ENCODE peak calls at places on chromosomes 7 and 10, in ten cellular contexts. One of them, this sample, is unnamed.

GRCh38 chr7:110664798-110665197 is 426.1 kb upstream of the LRRN3 start:
- DNase-seq in AG09309: no peak
- DNase-seq in CD4-positive, alpha-beta T cell: no peak
- DNase-seq in lower leg skin: no peak
- DNase-seq in cardiac muscle cell: no peak
- DNase-seq in lung: no peak
- DNase-seq in pancreas: no peak
- DNase-seq in OCI-LY7: no peak
- DNase-seq in HFF-Myc: peak
- DNase-seq in mammary epithelial cell: no peak
- DNase-seq in this sample: no peak

GRCh38 chr7:132755538-132756481 is 179.5 kb upstream of the PLXNA4 start:
- DNase-seq in AG09309: no peak
- DNase-seq in OCI-LY7: no peak
- DNase-seq in HFF-Myc: no peak
- DNase-seq in pancreas: peak
- DNase-seq in cardiac muscle cell: no peak
- DNase-seq in CD4-positive, alpha-beta T cell: no peak
- DNase-seq in lower leg skin: no peak
- DNase-seq in mammary epithelial cell: peak
- DNase-seq in lung: no peak
- DNase-seq in this sample: no peak

GRCh38 chr7:94223375-94224084 is 171.2 kb upstream of the COL1A2 start:
- DNase-seq in pancreas: no peak
- DNase-seq in OCI-LY7: peak
- DNase-seq in AG09309: no peak
- DNase-seq in cardiac muscle cell: peak
- DNase-seq in mammary epithelial cell: peak
- DNase-seq in lower leg skin: no peak
- DNase-seq in CD4-positive, alpha-beta T cell: no peak
- DNase-seq in HFF-Myc: peak
- DNase-seq in lung: no peak
- DNase-seq in this sample: peak

GRCh38 chr7:115662120-115662519 is 368.4 kb downstream of the TFEC start:
- DNase-seq in lower leg skin: no peak
- DNase-seq in cardiac muscle cell: no peak
- DNase-seq in CD4-positive, alpha-beta T cell: no peak
- DNase-seq in AG09309: no peak
- DNase-seq in mammary epithelial cell: no peak
- DNase-seq in HFF-Myc: no peak
- DNase-seq in OCI-LY7: no peak
- DNase-seq in pancreas: no peak
- DNase-seq in lung: no peak
- DNase-seq in this sample: no peak

GRCh38 chr10:62709200-62709599 is 95.3 kb upstream of the ADO start:
- DNase-seq in cardiac muscle cell: no peak
- DNase-seq in CD4-positive, alpha-beta T cell: no peak
- DNase-seq in lower leg skin: no peak
- DNase-seq in lung: no peak
- DNase-seq in mammary epithelial cell: no peak
- DNase-seq in AG09309: no peak
- DNase-seq in HFF-Myc: no peak
- DNase-seq in pancreas: no peak
- DNase-seq in OCI-LY7: no peak
- DNase-seq in this sample: no peak

GRCh38 chr10:100101526-100102076 is 19.9 kb upstream of the CPN1 start:
- DNase-seq in pancreas: no peak
- DNase-seq in cardiac muscle cell: no peak
- DNase-seq in mammary epithelial cell: peak
- DNase-seq in lower leg skin: no peak
- DNase-seq in OCI-LY7: no peak
- DNase-seq in AG09309: no peak
- DNase-seq in HFF-Myc: no peak
- DNase-seq in lung: no peak
- DNase-seq in CD4-positive, alpha-beta T cell: no peak
- DNase-seq in this sample: no peak

GRCh38 chr7:143900230-143900766 is 1.7 kb downstream of the TCAF1 start:
- DNase-seq in HFF-Myc: no peak
- DNase-seq in CD4-positive, alpha-beta T cell: no peak
- DNase-seq in cardiac muscle cell: no peak
- DNase-seq in mammary epithelial cell: peak
- DNase-seq in AG09309: no peak
- DNase-seq in pancreas: no peak
- DNase-seq in OCI-LY7: no peak
- DNase-seq in lung: no peak
- DNase-seq in lower leg skin: no peak
- DNase-seq in this sample: no peak

GRCh38 chr10:25696013-25696708 is 237.9 kb upstream of the MYO3A start:
- DNase-seq in HFF-Myc: no peak
- DNase-seq in cardiac muscle cell: no peak
- DNase-seq in mammary epithelial cell: no peak
- DNase-seq in CD4-positive, alpha-beta T cell: no peak
- DNase-seq in OCI-LY7: no peak
- DNase-seq in lower leg skin: no peak
- DNase-seq in lung: no peak
- DNase-seq in pancreas: no peak
- DNase-seq in AG09309: no peak
- DNase-seq in this sample: peak

GRCh38 chr10:116271593-116272496 is 1.2 kb downstream of the GFRA1 start:
- DNase-seq in lower leg skin: no peak
- DNase-seq in CD4-positive, alpha-beta T cell: no peak
- DNase-seq in OCI-LY7: no peak
- DNase-seq in AG09309: no peak
- DNase-seq in lung: no peak
- DNase-seq in pancreas: peak
- DNase-seq in mammary epithelial cell: no peak
- DNase-seq in HFF-Myc: no peak
- DNase-seq in cardiac muscle cell: peak
- DNase-seq in this sample: peak

GRCh38 chr10:48627984-48628609 is 23.2 kb upstream of the ARHGAP22 start:
- DNase-seq in cardiac muscle cell: no peak
- DNase-seq in AG09309: no peak
- DNase-seq in lung: peak
- DNase-seq in lower leg skin: no peak
- DNase-seq in mammary epithelial cell: no peak
- DNase-seq in HFF-Myc: peak
- DNase-seq in CD4-positive, alpha-beta T cell: no peak
- DNase-seq in OCI-LY7: no peak
- DNase-seq in pancreas: no peak
- DNase-seq in this sample: no peak

GRCh38 chr10:91335147-91335546 is 75.0 kb upstream of the HECTD2 start:
- DNase-seq in CD4-positive, alpha-beta T cell: no peak
- DNase-seq in mammary epithelial cell: no peak
- DNase-seq in pancreas: no peak
- DNase-seq in lung: no peak
- DNase-seq in AG09309: no peak
- DNase-seq in OCI-LY7: no peak
- DNase-seq in cardiac muscle cell: no peak
- DNase-seq in HFF-Myc: no peak
- DNase-seq in lower leg skin: no peak
- DNase-seq in this sample: peak

DNA sequence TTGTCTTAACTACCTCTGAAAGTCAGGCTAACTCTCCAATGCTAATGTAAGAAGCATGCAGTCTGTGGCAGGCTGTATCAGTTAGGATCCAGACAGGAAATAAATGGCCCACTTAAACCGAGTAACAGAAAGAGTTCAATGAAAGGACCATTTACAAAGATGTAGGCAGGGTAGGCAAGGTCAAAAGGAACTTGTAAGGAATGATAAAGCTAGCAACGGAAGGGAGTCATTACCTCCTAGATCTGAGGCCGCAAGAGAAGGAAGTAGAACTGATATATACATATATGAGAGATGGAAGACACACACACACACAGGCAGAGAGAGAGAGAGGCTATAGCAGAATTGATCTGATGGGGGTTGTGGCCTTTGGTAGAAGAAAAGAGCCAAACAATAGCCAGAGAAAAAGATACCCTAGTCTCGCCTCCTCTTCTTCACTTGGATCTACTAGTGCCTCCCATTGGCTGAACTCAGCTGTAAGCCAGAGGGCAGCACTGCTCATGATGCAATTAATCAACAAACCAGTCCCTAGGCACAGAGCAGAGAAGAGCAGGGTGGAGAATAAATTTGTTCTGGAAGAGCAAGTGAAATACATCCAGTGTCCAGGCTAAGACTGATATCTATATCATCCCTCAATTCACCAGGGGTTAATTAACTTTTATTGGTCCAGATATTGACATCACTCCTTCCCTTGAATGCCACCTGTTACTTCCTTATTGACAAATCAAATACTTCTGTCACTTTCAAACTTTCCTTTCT is 91.2 kb downstream of the LSMEM1 start:
- DNase-seq in HFF-Myc: no peak
- DNase-seq in lower leg skin: no peak
- DNase-seq in CD4-positive, alpha-beta T cell: no peak
- DNase-seq in lung: no peak
- DNase-seq in AG09309: no peak
- DNase-seq in pancreas: no peak
- DNase-seq in mammary epithelial cell: no peak
- DNase-seq in cardiac muscle cell: no peak
- DNase-seq in OCI-LY7: peak
- DNase-seq in this sample: peak
- TF ChIP-seq CTCF in HFF-Myc: peak
- TF ChIP-seq CTCF in lower leg skin: no peak
- TF ChIP-seq CTCF in CD4-positive, alpha-beta T cell: no peak
- TF ChIP-seq CTCF in lung: no peak
- TF ChIP-seq CTCF in AG09309: no peak
- TF ChIP-seq CTCF in pancreas: no peak
- TF ChIP-seq CTCF in mammary epithelial cell: no peak
- TF ChIP-seq CTCF in cardiac muscle cell: no peak
- TF ChIP-seq CTCF in OCI-LY7: peak
- TF ChIP-seq CTCF in this sample: peak

GRCh38 chr7:46153951-46154787 is 233.1 kb upstream of the IGFBP3 start:
- DNase-seq in OCI-LY7: no peak
- DNase-seq in pancreas: no peak
- DNase-seq in HFF-Myc: no peak
- DNase-seq in AG09309: no peak
- DNase-seq in lower leg skin: no peak
- DNase-seq in CD4-positive, alpha-beta T cell: no peak
- DNase-seq in cardiac muscle cell: no peak
- DNase-seq in mammary epithelial cell: peak
- DNase-seq in lung: no peak
- DNase-seq in this sample: peak
- TF ChIP-seq CTCF in OCI-LY7: no peak
- TF ChIP-seq CTCF in pancreas: no peak
- TF ChIP-seq CTCF in HFF-Myc: no peak
- TF ChIP-seq CTCF in AG09309: no peak
- TF ChIP-seq CTCF in lower leg skin: no peak
- TF ChIP-seq CTCF in CD4-positive, alpha-beta T cell: no peak
- TF ChIP-seq CTCF in cardiac muscle cell: no peak
- TF ChIP-seq CTCF in mammary epithelial cell: no peak
- TF ChIP-seq CTCF in lung: no peak
- TF ChIP-seq CTCF in this sample: no peak

DNA sequence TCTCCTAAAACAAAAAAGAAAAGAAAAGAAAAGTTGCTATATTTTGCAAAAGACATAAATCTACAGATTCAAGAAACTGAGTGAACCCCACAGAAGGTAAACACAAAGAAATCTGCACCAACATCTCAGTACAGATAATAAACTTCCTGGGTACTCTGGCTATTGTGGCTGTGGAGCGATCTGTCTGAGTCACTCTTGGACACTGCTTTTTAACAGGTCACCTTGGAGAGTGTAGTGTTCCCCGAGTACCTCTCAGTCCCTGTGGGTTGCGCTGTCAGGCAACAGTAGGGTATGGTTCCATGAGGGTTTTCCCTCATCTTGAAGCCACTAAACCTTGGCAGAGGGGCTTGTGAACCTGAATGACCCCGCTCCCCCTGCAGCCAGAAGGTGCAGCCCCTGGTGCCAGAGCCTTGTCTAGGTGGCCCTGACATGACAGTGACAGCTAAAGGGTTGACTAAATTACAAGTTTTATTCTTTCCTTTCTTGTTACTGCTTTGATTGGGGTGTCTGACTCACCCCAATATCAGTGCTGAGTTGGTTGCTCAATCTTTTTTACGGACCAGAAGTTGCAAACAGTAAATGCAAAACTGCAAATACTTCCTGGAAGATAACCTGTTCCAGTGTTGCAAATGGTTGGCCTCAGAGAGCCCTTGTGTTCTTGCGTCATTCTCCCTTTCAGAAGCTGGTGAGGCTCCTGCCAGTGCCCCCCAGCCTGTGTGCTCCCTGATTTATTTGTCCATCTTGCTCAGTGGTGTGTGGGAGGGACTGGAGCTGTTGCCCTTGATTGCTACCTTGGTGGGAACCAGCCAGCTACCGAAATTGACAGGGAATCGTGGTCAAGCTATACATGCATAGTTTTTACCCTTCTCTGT is 30.6 kb downstream of the POR start:
- DNase-seq in lower leg skin: no peak
- DNase-seq in CD4-positive, alpha-beta T cell: no peak
- DNase-seq in OCI-LY7: no peak
- DNase-seq in lung: peak
- DNase-seq in HFF-Myc: no peak
- DNase-seq in cardiac muscle cell: peak
- DNase-seq in AG09309: no peak
- DNase-seq in mammary epithelial cell: peak
- DNase-seq in pancreas: peak
- DNase-seq in this sample: no peak
- TF ChIP-seq CTCF in lower leg skin: no peak
- TF ChIP-seq CTCF in CD4-positive, alpha-beta T cell: no peak
- TF ChIP-seq CTCF in OCI-LY7: no peak
- TF ChIP-seq CTCF in lung: no peak
- TF ChIP-seq CTCF in HFF-Myc: no peak
- TF ChIP-seq CTCF in cardiac muscle cell: no peak
- TF ChIP-seq CTCF in AG09309: no peak
- TF ChIP-seq CTCF in mammary epithelial cell: no peak
- TF ChIP-seq CTCF in pancreas: no peak
- TF ChIP-seq CTCF in this sample: peak

GRCh38 chr7:1708640-1709249 is 38.7 kb downstream of the ELFN1 start:
- DNase-seq in lung: no peak
- DNase-seq in HFF-Myc: no peak
- DNase-seq in cardiac muscle cell: no peak
- DNase-seq in lower leg skin: no peak
- DNase-seq in CD4-positive, alpha-beta T cell: no peak
- DNase-seq in OCI-LY7: no peak
- DNase-seq in pancreas: no peak
- DNase-seq in mammary epithelial cell: no peak
- DNase-seq in AG09309: no peak
- DNase-seq in this sample: no peak

GRCh38 chr7:1706381-1706720 is 36.3 kb downstream of the ELFN1 start:
- DNase-seq in HFF-Myc: no peak
- DNase-seq in pancreas: no peak
- DNase-seq in lung: no peak
- DNase-seq in cardiac muscle cell: no peak
- DNase-seq in CD4-positive, alpha-beta T cell: no peak
- DNase-seq in mammary epithelial cell: no peak
- DNase-seq in lower leg skin: no peak
- DNase-seq in OCI-LY7: no peak
- DNase-seq in AG09309: no peak
- DNase-seq in this sample: no peak

GRCh38 chr7:1706721-1707613 is 36.9 kb downstream of the ELFN1 start:
- DNase-seq in HFF-Myc: no peak
- DNase-seq in cardiac muscle cell: no peak
- DNase-seq in pancreas: no peak
- DNase-seq in CD4-positive, alpha-beta T cell: no peak
- DNase-seq in mammary epithelial cell: no peak
- DNase-seq in lung: no peak
- DNase-seq in OCI-LY7: no peak
- DNase-seq in lower leg skin: no peak
- DNase-seq in AG09309: no peak
- DNase-seq in this sample: no peak

GRCh38 chr7:1709281-1709680 is 39.2 kb downstream of the ELFN1 start:
- DNase-seq in AG09309: no peak
- DNase-seq in lung: no peak
- DNase-seq in OCI-LY7: no peak
- DNase-seq in HFF-Myc: no peak
- DNase-seq in CD4-positive, alpha-beta T cell: no peak
- DNase-seq in mammary epithelial cell: no peak
- DNase-seq in lower leg skin: no peak
- DNase-seq in cardiac muscle cell: no peak
- DNase-seq in pancreas: no peak
- DNase-seq in this sample: no peak

GRCh38 chr7:1707756-1708611 is 37.9 kb downstream of the ELFN1 start:
- DNase-seq in lung: no peak
- DNase-seq in mammary epithelial cell: no peak
- DNase-seq in OCI-LY7: no peak
- DNase-seq in pancreas: no peak
- DNase-seq in AG09309: no peak
- DNase-seq in CD4-positive, alpha-beta T cell: no peak
- DNase-seq in lower leg skin: no peak
- DNase-seq in HFF-Myc: no peak
- DNase-seq in cardiac muscle cell: no peak
- DNase-seq in this sample: no peak
- TF ChIP-seq CTCF in lung: no peak
- TF ChIP-seq CTCF in mammary epithelial cell: no peak
- TF ChIP-seq CTCF in OCI-LY7: peak
- TF ChIP-seq CTCF in pancreas: no peak
- TF ChIP-seq CTCF in AG09309: no peak
- TF ChIP-seq CTCF in CD4-positive, alpha-beta T cell: no peak
- TF ChIP-seq CTCF in lower leg skin: no peak
- TF ChIP-seq CTCF in HFF-Myc: peak
- TF ChIP-seq CTCF in cardiac muscle cell: peak
- TF ChIP-seq CTCF in this sample: peak

This sample was measured in GM23338.